ENCODE peak calls at places on chromosomes 13 and 19, in six cellular contexts. One of them, this sample, is unnamed.

GRCh38 chr19:17902701-17903100 is 30.1 kb upstream of the CCDC124 start:
- DNase-seq in dorsolateral prefrontal cortex: no peak
- DNase-seq in neural progenitor cell: no peak
- DNase-seq in mesendoderm: no peak
- DNase-seq in GM23248: peak; percentile 43
- DNase-seq in naive thymus-derived CD4-positive, alpha-beta T cell: no peak
- DNase-seq in this sample: peak; percentile 31

GRCh38 chr13:43383488-43384165 is 360.2 kb downstream of the DNAJC15 start:
- DNase-seq in dorsolateral prefrontal cortex: no peak
- DNase-seq in neural progenitor cell: no peak
- DNase-seq in mesendoderm: no peak
- DNase-seq in GM23248: no peak
- DNase-seq in naive thymus-derived CD4-positive, alpha-beta T cell: no peak
- DNase-seq in this sample: no peak

GRCh38 chr13:25300861-25301346 is 521 bp upstream of the NUP58 start:
- DNase-seq in dorsolateral prefrontal cortex: peak; percentile 33
- DNase-seq in neural progenitor cell: peak; percentile 5
- DNase-seq in mesendoderm: no peak
- DNase-seq in GM23248: no peak
- DNase-seq in naive thymus-derived CD4-positive, alpha-beta T cell: no peak
- DNase-seq in this sample: no peak

GRCh38 chr13:97548736-97549135 is 114.8 kb downstream of the RAP2A start:
- DNase-seq in dorsolateral prefrontal cortex: no peak
- DNase-seq in neural progenitor cell: no peak
- DNase-seq in mesendoderm: no peak
- DNase-seq in GM23248: no peak
- DNase-seq in naive thymus-derived CD4-positive, alpha-beta T cell: no peak
- DNase-seq in this sample: no peak

GRCh38 chr13:33543631-33544030 is 258.1 kb upstream of the STARD13 start:
- DNase-seq in dorsolateral prefrontal cortex: no peak
- DNase-seq in neural progenitor cell: peak; percentile 7
- DNase-seq in mesendoderm: peak; percentile 26
- DNase-seq in GM23248: peak; percentile 34
- DNase-seq in naive thymus-derived CD4-positive, alpha-beta T cell: no peak
- DNase-seq in this sample: no peak

GRCh38 chr13:33245505-33245904 is 40.0 kb downstream of the STARD13 start:
- DNase-seq in dorsolateral prefrontal cortex: no peak
- DNase-seq in neural progenitor cell: no peak
- DNase-seq in mesendoderm: no peak
- DNase-seq in GM23248: no peak
- DNase-seq in naive thymus-derived CD4-positive, alpha-beta T cell: no peak
- DNase-seq in this sample: no peak

GRCh38 chr19:3407556-3408516 is 41.5 kb downstream of the NFIC start:
- DNase-seq in dorsolateral prefrontal cortex: no peak
- DNase-seq in neural progenitor cell: no peak
- DNase-seq in mesendoderm: no peak
- DNase-seq in GM23248: peak; percentile 66
- DNase-seq in naive thymus-derived CD4-positive, alpha-beta T cell: no peak
- DNase-seq in this sample: no peak

GRCh38 chr19:17292301-17293074 is 10.7 kb downstream of the ABHD8 start:
- DNase-seq in dorsolateral prefrontal cortex: no peak
- DNase-seq in neural progenitor cell: peak; percentile 92
- DNase-seq in mesendoderm: peak; percentile 98
- DNase-seq in GM23248: peak; percentile 92
- DNase-seq in naive thymus-derived CD4-positive, alpha-beta T cell: peak; percentile 71
- DNase-seq in this sample: no peak

DNA sequence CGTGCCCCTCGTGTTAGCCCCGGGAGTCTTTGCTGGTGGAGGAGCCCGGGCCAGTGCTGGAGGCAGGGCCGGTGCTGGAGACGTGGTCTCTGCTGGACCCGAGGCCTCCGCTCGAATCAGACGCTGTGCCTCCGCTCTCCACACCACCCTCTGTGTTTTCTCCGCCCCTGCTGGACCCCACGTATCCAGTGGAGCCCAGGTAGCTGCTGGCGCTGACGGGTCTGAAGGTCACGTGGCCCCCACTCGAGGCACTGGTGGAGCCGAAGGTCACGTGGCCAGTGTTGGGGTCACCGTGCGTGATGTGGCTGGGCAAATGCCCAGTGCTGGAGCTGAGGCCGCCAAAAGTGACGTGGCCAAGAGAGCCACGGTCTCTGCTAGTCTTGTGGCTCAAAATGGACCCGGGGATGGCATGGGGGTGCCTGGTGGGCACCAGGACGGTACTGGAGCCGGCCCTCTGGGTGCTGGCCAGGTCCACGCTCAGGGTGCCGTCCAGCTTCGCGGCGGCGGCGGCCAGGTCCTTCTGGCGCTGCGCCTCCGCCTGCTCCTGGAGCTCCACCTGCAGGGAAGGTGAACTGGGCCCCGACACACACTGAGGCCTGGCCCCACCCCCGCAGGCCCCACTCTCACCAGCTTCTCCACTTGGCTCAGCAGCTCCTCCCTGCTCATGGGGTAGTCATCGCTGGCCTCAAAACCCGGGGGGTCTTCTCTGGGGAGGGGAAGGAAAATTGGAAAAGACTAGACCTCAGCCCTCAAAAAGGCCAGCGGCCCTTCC is 27.3 kb downstream of the ZNF114 start:
- DNase-seq in dorsolateral prefrontal cortex: no peak
- DNase-seq in neural progenitor cell: no peak
- DNase-seq in mesendoderm: no peak
- DNase-seq in GM23248: no peak
- DNase-seq in naive thymus-derived CD4-positive, alpha-beta T cell: no peak
- DNase-seq in this sample: no peak
- H3K4me3 ChIP-seq in dorsolateral prefrontal cortex: no peak overlapping the region
- H3K4me3 ChIP-seq in neural progenitor cell: no peak overlapping the region
- H3K4me3 ChIP-seq in mesendoderm: no peak overlapping the region
- H3K4me3 ChIP-seq in GM23248: no peak overlapping the region
- H3K4me3 ChIP-seq in naive thymus-derived CD4-positive, alpha-beta T cell: no peak overlapping the region
- H3K4me3 ChIP-seq in this sample: no peak overlapping the region

DNA sequence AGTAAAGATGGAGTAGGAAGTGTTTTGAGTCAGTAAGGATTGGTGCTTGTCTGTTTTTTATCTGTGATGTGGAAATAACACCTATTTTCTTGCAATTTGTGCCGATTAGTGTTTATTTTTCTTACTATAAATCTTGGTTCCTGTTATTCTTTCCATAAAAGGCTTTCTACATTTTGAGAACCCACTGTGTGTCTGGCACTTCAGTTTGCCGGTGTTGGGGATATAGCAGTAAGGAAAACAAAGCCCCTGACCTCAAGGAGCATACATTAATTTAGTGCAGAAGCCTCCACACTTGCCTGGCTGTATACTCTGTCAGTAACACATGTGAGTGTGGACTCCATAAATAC is 35.6 kb upstream of the GARRE1 start:
- DNase-seq in dorsolateral prefrontal cortex: no peak
- DNase-seq in neural progenitor cell: no peak
- DNase-seq in mesendoderm: no peak
- DNase-seq in GM23248: no peak
- DNase-seq in naive thymus-derived CD4-positive, alpha-beta T cell: no peak
- DNase-seq in this sample: no peak
- H3K4me3 ChIP-seq in dorsolateral prefrontal cortex: no peak overlapping the region
- H3K4me3 ChIP-seq in neural progenitor cell: no peak overlapping the region
- H3K4me3 ChIP-seq in mesendoderm: no peak overlapping the region
- H3K4me3 ChIP-seq in GM23248: no peak overlapping the region
- H3K4me3 ChIP-seq in naive thymus-derived CD4-positive, alpha-beta T cell: peak overlapping the region; percentile 12
- H3K4me3 ChIP-seq in this sample: no peak overlapping the region

GRCh38 chr13:60178327-60178726 is 14.6 kb upstream of the DIAPH3 start:
- DNase-seq in dorsolateral prefrontal cortex: no peak
- DNase-seq in neural progenitor cell: no peak
- DNase-seq in mesendoderm: no peak
- DNase-seq in GM23248: no peak
- DNase-seq in naive thymus-derived CD4-positive, alpha-beta T cell: no peak
- DNase-seq in this sample: no peak

GRCh38 chr13:60175571-60175970 is 11.8 kb upstream of the DIAPH3 start:
- DNase-seq in dorsolateral prefrontal cortex: no peak
- DNase-seq in neural progenitor cell: no peak
- DNase-seq in mesendoderm: no peak
- DNase-seq in GM23248: no peak
- DNase-seq in naive thymus-derived CD4-positive, alpha-beta T cell: no peak
- DNase-seq in this sample: no peak

GRCh38 chr13:60170414-60170813 is 6.7 kb upstream of the DIAPH3 start:
- DNase-seq in dorsolateral prefrontal cortex: no peak
- DNase-seq in neural progenitor cell: no peak
- DNase-seq in mesendoderm: no peak
- DNase-seq in GM23248: no peak
- DNase-seq in naive thymus-derived CD4-positive, alpha-beta T cell: no peak
- DNase-seq in this sample: no peak

GRCh38 chr13:60169239-60170031 is 5.7 kb upstream of the DIAPH3 start:
- DNase-seq in dorsolateral prefrontal cortex: no peak
- DNase-seq in neural progenitor cell: no peak
- DNase-seq in mesendoderm: peak; percentile 57
- DNase-seq in GM23248: no peak
- DNase-seq in naive thymus-derived CD4-positive, alpha-beta T cell: no peak
- DNase-seq in this sample: no peak

GRCh38 chr13:60174113-60174512 is 10.4 kb upstream of the DIAPH3 start:
- DNase-seq in dorsolateral prefrontal cortex: no peak
- DNase-seq in neural progenitor cell: no peak
- DNase-seq in mesendoderm: no peak
- DNase-seq in GM23248: no peak
- DNase-seq in naive thymus-derived CD4-positive, alpha-beta T cell: no peak
- DNase-seq in this sample: no peak
- H3K4me3 ChIP-seq in dorsolateral prefrontal cortex: no peak overlapping the region
- H3K4me3 ChIP-seq in neural progenitor cell: no peak overlapping the region
- H3K4me3 ChIP-seq in mesendoderm: no peak overlapping the region
- H3K4me3 ChIP-seq in GM23248: no peak overlapping the region
- H3K4me3 ChIP-seq in naive thymus-derived CD4-positive, alpha-beta T cell: no peak overlapping the region
- H3K4me3 ChIP-seq in this sample: no peak overlapping the region

GRCh38 chr19:47107201-47107952 is 6.2 kb downstream of the ZC3H4 start:
- DNase-seq in dorsolateral prefrontal cortex: no peak
- DNase-seq in neural progenitor cell: no peak
- DNase-seq in mesendoderm: no peak
- DNase-seq in GM23248: peak; percentile 70
- DNase-seq in naive thymus-derived CD4-positive, alpha-beta T cell: no peak
- DNase-seq in this sample: no peak
- H3K4me3 ChIP-seq in dorsolateral prefrontal cortex: no peak overlapping the region
- H3K4me3 ChIP-seq in neural progenitor cell: no peak overlapping the region
- H3K4me3 ChIP-seq in mesendoderm: no peak overlapping the region
- H3K4me3 ChIP-seq in GM23248: peak overlapping the region; percentile 78
- H3K4me3 ChIP-seq in naive thymus-derived CD4-positive, alpha-beta T cell: peak overlapping the region; percentile 15
- H3K4me3 ChIP-seq in this sample: no peak overlapping the region

GRCh38 chr19:49852631-49853126 is 1.7 kb downstream of the PTOV1 start:
- DNase-seq in dorsolateral prefrontal cortex: no peak
- DNase-seq in neural progenitor cell: no peak
- DNase-seq in mesendoderm: no peak
- DNase-seq in GM23248: peak; percentile 39
- DNase-seq in naive thymus-derived CD4-positive, alpha-beta T cell: no peak
- DNase-seq in this sample: no peak
- H3K4me3 ChIP-seq in dorsolateral prefrontal cortex: peak overlapping the region; percentile 94
- H3K4me3 ChIP-seq in neural progenitor cell: peak overlapping the region; percentile 88
- H3K4me3 ChIP-seq in mesendoderm: no peak overlapping the region
- H3K4me3 ChIP-seq in GM23248: peak overlapping the region; percentile 99
- H3K4me3 ChIP-seq in naive thymus-derived CD4-positive, alpha-beta T cell: peak overlapping the region; percentile 46
- H3K4me3 ChIP-seq in this sample: peak overlapping the region; percentile 87

DNA sequence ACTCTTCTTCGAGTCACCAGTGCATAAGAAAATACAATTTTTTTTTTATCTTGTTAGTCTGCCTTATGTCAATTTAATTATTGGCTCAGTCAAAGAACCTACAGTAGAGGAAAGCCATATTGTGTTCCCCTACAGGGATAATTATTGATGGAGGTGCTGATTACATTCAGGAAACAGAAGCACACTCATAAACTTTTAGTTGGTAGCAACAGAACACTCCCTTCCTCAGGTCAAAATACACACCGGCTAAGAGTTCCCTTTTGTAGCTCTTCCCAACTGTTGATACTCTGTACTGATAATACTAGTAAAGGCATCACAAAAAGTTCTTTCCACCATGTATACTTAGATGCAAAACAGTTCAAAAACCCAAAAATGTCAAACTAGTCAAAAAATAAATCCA is 18.4 kb downstream of the FOXO1 start:
- DNase-seq in dorsolateral prefrontal cortex: no peak
- DNase-seq in neural progenitor cell: no peak
- DNase-seq in mesendoderm: no peak
- DNase-seq in GM23248: no peak
- DNase-seq in naive thymus-derived CD4-positive, alpha-beta T cell: no peak
- DNase-seq in this sample: no peak
- H3K4me3 ChIP-seq in dorsolateral prefrontal cortex: no peak overlapping the region
- H3K4me3 ChIP-seq in neural progenitor cell: no peak overlapping the region
- H3K4me3 ChIP-seq in mesendoderm: no peak overlapping the region
- H3K4me3 ChIP-seq in GM23248: no peak overlapping the region
- H3K4me3 ChIP-seq in naive thymus-derived CD4-positive, alpha-beta T cell: no peak overlapping the region
- H3K4me3 ChIP-seq in this sample: no peak overlapping the region

GRCh38 chr19:50821622-50822021 is 2.0 kb downstream of the KLK1 start:
- DNase-seq in dorsolateral prefrontal cortex: no peak
- DNase-seq in neural progenitor cell: no peak
- DNase-seq in mesendoderm: no peak
- DNase-seq in GM23248: no peak
- DNase-seq in naive thymus-derived CD4-positive, alpha-beta T cell: no peak
- DNase-seq in this sample: no peak

GRCh38 chr19:50819636-50820035 is 4.0 kb downstream of the KLK1 start:
- DNase-seq in dorsolateral prefrontal cortex: no peak
- DNase-seq in neural progenitor cell: no peak
- DNase-seq in mesendoderm: no peak
- DNase-seq in GM23248: no peak
- DNase-seq in naive thymus-derived CD4-positive, alpha-beta T cell: no peak
- DNase-seq in this sample: no peak

GRCh38 chr19:50821248-50821612 is 2.4 kb downstream of the KLK1 start:
- DNase-seq in dorsolateral prefrontal cortex: no peak
- DNase-seq in neural progenitor cell: no peak
- DNase-seq in mesendoderm: no peak
- DNase-seq in GM23248: no peak
- DNase-seq in naive thymus-derived CD4-positive, alpha-beta T cell: no peak
- DNase-seq in this sample: no peak

GRCh38 chr19:50820086-50820485 is 3.5 kb downstream of the KLK1 start:
- DNase-seq in dorsolateral prefrontal cortex: no peak
- DNase-seq in neural progenitor cell: no peak
- DNase-seq in mesendoderm: no peak
- DNase-seq in GM23248: no peak
- DNase-seq in naive thymus-derived CD4-positive, alpha-beta T cell: no peak
- DNase-seq in this sample: no peak

DNA sequence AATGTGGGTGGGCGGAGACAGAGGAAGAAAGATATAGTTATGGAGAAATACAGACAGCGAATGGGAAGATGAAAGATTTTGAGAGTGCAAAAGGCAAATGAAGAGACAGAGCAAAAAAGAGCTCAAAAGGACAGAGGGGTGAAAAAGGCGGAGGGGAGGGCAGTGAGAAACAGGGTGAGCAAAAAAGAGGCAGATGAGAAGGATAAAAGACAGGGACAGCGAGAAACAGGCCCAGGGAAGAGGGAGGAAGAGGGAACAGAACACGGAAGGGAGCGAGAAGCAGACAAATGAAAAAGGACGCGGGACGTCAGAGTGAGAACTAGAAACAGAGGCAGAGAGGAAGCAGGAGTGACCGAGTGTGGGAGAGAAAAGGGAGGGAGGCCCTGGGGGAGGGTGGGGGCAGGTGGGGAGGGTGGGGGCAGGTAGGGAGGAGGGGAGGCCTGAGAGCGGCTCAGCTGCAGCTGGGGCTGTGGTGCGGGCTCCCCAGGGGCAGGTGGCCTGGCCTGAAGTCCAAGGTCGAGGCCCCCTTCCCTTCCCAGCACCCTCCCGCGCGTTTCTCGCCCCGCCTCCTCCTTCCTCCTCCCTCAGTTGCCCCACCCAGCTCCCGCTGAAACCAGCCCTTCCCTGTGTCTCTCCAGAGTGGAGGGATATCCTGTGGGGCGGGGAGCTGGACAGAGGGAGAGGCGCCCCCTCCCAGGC is 2.9 kb downstream of the KLK1 start:
- DNase-seq in dorsolateral prefrontal cortex: no peak
- DNase-seq in neural progenitor cell: no peak
- DNase-seq in mesendoderm: no peak
- DNase-seq in GM23248: no peak
- DNase-seq in naive thymus-derived CD4-positive, alpha-beta T cell: no peak
- DNase-seq in this sample: no peak
- H3K4me3 ChIP-seq in dorsolateral prefrontal cortex: no peak overlapping the region
- H3K4me3 ChIP-seq in neural progenitor cell: no peak overlapping the region
- H3K4me3 ChIP-seq in mesendoderm: no peak overlapping the region
- H3K4me3 ChIP-seq in GM23248: no peak overlapping the region
- H3K4me3 ChIP-seq in naive thymus-derived CD4-positive, alpha-beta T cell: no peak overlapping the region
- H3K4me3 ChIP-seq in this sample: no peak overlapping the region

GRCh38 chr19:38376576-38376975 is 2.2 kb downstream of the PSMD8 start:
- DNase-seq in dorsolateral prefrontal cortex: no peak
- DNase-seq in neural progenitor cell: no peak
- DNase-seq in mesendoderm: no peak
- DNase-seq in GM23248: no peak
- DNase-seq in naive thymus-derived CD4-positive, alpha-beta T cell: no peak
- DNase-seq in this sample: no peak
- H3K4me3 ChIP-seq in dorsolateral prefrontal cortex: no peak overlapping the region
- H3K4me3 ChIP-seq in neural progenitor cell: no peak overlapping the region
- H3K4me3 ChIP-seq in mesendoderm: no peak overlapping the region
- H3K4me3 ChIP-seq in GM23248: no peak overlapping the region
- H3K4me3 ChIP-seq in naive thymus-derived CD4-positive, alpha-beta T cell: no peak overlapping the region
- H3K4me3 ChIP-seq in this sample: no peak overlapping the region

This sample was measured in AG09309.